ENCODE peak calls at places on chromosomes 7 and 10, in nine cellular contexts. G is COR-L47; T is activated CD8-positive, alpha-beta memory T cell treated with anti-CD3 and anti-CD28 coated beads, Interleukin-2, amount 50 U/mL, for 4 hours; A is transverse colon; Y is heart right ventricle; H is mesothelial cell of epicardium; X is IMR-90; U is SJSA1; O is cardiac muscle cell. E is an unnamed sample.

GRCh38 chr10:88800152-88801125 is 2.1 kb upstream of the LIPM start:
- DNase-seq in A (no peak), X (peak; percentile 72), G (no peak), T (no peak), U (no peak), Y (no peak), H (no peak), O (peak; percentile 82), E (no peak)

GRCh38 chr10:27998178-27998953 is 513 bp downstream of the ODAD2 start:
- DNase-seq in X (peak; percentile 26), U (peak; percentile 56), Y (peak; percentile 26), G (no peak), T (peak; percentile 25), H (peak; percentile 21), O (peak; percentile 16), A (peak; percentile 8), E (no peak)

GRCh38 chr10:71270301-71270777 is 48.7 kb upstream of the SLC29A3 start:
- DNase-seq in O (peak; percentile 85), X (peak; percentile 84), G (peak; percentile 23), T (no peak), Y (peak; percentile 24), U (peak; percentile 20), A (peak; percentile 64), H (no peak), E (no peak)

GRCh38 chr10:119522747-119523426 is 19.6 kb downstream of the RGS10 start:
- DNase-seq in O (no peak), G (no peak), U (peak; percentile 31), Y (no peak), T (no peak), A (no peak), X (no peak), H (no peak), E (no peak)

GRCh38 chr7:34991938-34992840 is 45.1 kb downstream of the DPY19L1 start:
- DNase-seq in T (peak; percentile 16), X (peak; percentile 70), U (peak; percentile 31), O (peak; percentile 79), A (peak; percentile 51), Y (no peak), H (no peak), G (no peak), E (no peak)

GRCh38 chr7:85516675-85517074 is 329.8 kb upstream of the SEMA3D start:
- DNase-seq in Y (no peak), G (no peak), X (peak; percentile 75), U (no peak), T (no peak), H (no peak), A (no peak), O (peak; percentile 13), E (no peak)

GRCh38 chr10:105950410-105950809 is 1214.1 kb downstream of the SORCS1 start:
- DNase-seq in O (peak; percentile 70), G (no peak), X (peak; percentile 34), H (no peak), T (no peak), U (peak; percentile 1), Y (no peak), A (peak; percentile 14), E (no peak)

GRCh38 chr10:109450702-109451101 is 472.6 kb downstream of the XPNPEP1 start:
- DNase-seq in A (no peak), O (no peak), T (no peak), Y (no peak), G (no peak), H (no peak), X (no peak), U (no peak), E (no peak)

GRCh38 chr10:17617031-17617911 is at the start of gene HACD1:
- DNase-seq in H (peak; percentile 58), T (peak; percentile 53), G (no peak), O (peak; percentile 65), A (peak; percentile 73), Y (peak; percentile 73), X (peak; percentile 75), U (peak; percentile 86), E (no peak)

GRCh38 chr10:43198682-43199005 is 60.4 kb downstream of the CSGALNACT2 start:
- DNase-seq in U (no peak), Y (no peak), A (no peak), X (no peak), H (no peak), T (peak; percentile 13), O (no peak), G (no peak), E (no peak)

GRCh38 chr10:88892223-88892967 is 12.3 kb downstream of the STAMBPL1 start:
- DNase-seq in X (peak; percentile 68), U (peak; percentile 27), O (peak; percentile 60), T (no peak), G (no peak), H (no peak), A (no peak), Y (no peak), E (no peak)